ENCODE peak calls at places on chromosomes 13 and 19, in six cellular contexts. H is left lobe of liver; Z is body of pancreas; X is CD8-positive, alpha-beta T cell; A is PC-3; K is activated naive CD8-positive, alpha-beta T cell treated with anti-CD3 and anti-CD28 coated beads, Interleukin-2, amount 10 ng/mL, durations not matched to agents 7 days and 5 days. G is an unnamed sample.

GRCh38 chr19:54523403-54523802 is 20.8 kb downstream of the LAIR2 start:
- ATAC-seq in H (no peak), Z (no peak), X (peak), A (peak), K (peak), G (no peak)

GRCh38 chr13:72726721-72727416 is 560 bp downstream of the MZT1 start:
- ATAC-seq in H (peak), Z (peak), X (peak), A (peak), K (peak), G (peak)

GRCh38 chr19:45659096-45659729 is 8.8 kb upstream of the GIPR start:
- ATAC-seq in H (no peak), Z (no peak), X (no peak), A (no peak), K (no peak), G (no peak)

GRCh38 chr13:74021507-74021906 is 112.7 kb downstream of the KLF12 start:
- ATAC-seq in H (peak), Z (no peak), X (no peak), A (no peak), K (no peak), G (no peak)

GRCh38 chr19:1947651-1948209 is 6.8 kb downstream of the CSNK1G2 start:
- ATAC-seq in H (no peak), Z (no peak), X (no peak), A (peak), K (no peak), G (no peak)

GRCh38 chr13:114177245-114178010 is 1.6 kb upstream of the CFAP97D2 start:
- ATAC-seq in H (peak), Z (no peak), X (no peak), A (peak), K (no peak), G (no peak)

GRCh38 chr13:36006895-36007294 is 124.3 kb downstream of the DCLK1 start:
- ATAC-seq in H (no peak), Z (no peak), X (no peak), A (no peak), K (no peak), G (no peak)

GRCh38 chr13:74068471-74068870 is 65.7 kb downstream of the KLF12 start:
- ATAC-seq in H (no peak), Z (no peak), X (peak), A (no peak), K (no peak), G (no peak)

GRCh38 chr13:114179087-114179658 is at the start of gene CFAP97D2:
- ATAC-seq in H (no peak), Z (no peak), X (no peak), A (no peak), K (no peak), G (no peak)

GRCh38 chr13:27353166-27353583 is 71.2 kb upstream of the GTF3A start:
- ATAC-seq in H (no peak), Z (no peak), X (no peak), A (peak), K (no peak), G (peak)

GRCh38 chr19:32687681-32688080 is 3.9 kb upstream of the NUDT19 start:
- ATAC-seq in H (no peak), Z (no peak), X (no peak), A (no peak), K (no peak), G (no peak)

GRCh38 chr13:53216767-53217166 is 188.2 kb downstream of the OLFM4 start:
- ATAC-seq in H (no peak), Z (no peak), X (no peak), A (no peak), K (no peak), G (no peak)

GRCh38 chr19:45352471-45352870 is 11.9 kb downstream of the KLC3 start:
- ATAC-seq in H (no peak), Z (no peak), X (no peak), A (no peak), K (no peak), G (no peak)

GRCh38 chr19:50877338-50877737 is 4.1 kb downstream of the KLK2 start:
- ATAC-seq in H (no peak), Z (no peak), X (no peak), A (no peak), K (no peak), G (no peak)

GRCh38 chr19:51194527-51195315 is 30.2 kb upstream of the CD33 start:
- ATAC-seq in H (no peak), Z (no peak), X (peak), A (no peak), K (peak), G (no peak)

GRCh38 chr13:33411312-33411711 is 125.8 kb upstream of the STARD13 start:
- ATAC-seq in H (no peak), Z (no peak), X (no peak), A (no peak), K (no peak), G (no peak)

GRCh38 chr13:42645717-42646116 is 71.8 kb downstream of the TNFSF11 start:
- ATAC-seq in H (no peak), Z (no peak), X (no peak), A (no peak), K (no peak), G (no peak)

GRCh38 chr19:14072535-14073231 is at the start of gene MISP3:
- ATAC-seq in H (peak), Z (peak), X (no peak), A (peak), K (peak), G (peak)

GRCh38 chr19:54073829-54074228 is 7.3 kb downstream of the TARM1 start:
- ATAC-seq in H (no peak), Z (no peak), X (no peak), A (no peak), K (no peak), G (no peak)

GRCh38 chr19:7355151-7355845 is 6.6 kb downstream of the ARHGEF18 start:
- ATAC-seq in H (no peak), Z (no peak), X (no peak), A (no peak), K (no peak), G (peak)

GRCh38 chr19:41886761-41887710 is 4.1 kb downstream of the ARHGEF1 start:
- ATAC-seq in H (no peak), Z (no peak), X (peak), A (no peak), K (peak), G (no peak)

GRCh38 chr19:2455481-2456300 is 1.1 kb downstream of the LMNB2 start:
- ATAC-seq in H (no peak), Z (no peak), X (peak), A (peak), K (peak), G (no peak)

GRCh38 chr19:51161266-51161665 is 19.2 kb downstream of the SIGLEC7 start:
- ATAC-seq in H (no peak), Z (no peak), X (no peak), A (no peak), K (no peak), G (no peak)

GRCh38 chr19:54325194-54325621 is 12.2 kb upstream of the LILRA5 start:
- ATAC-seq in H (peak), Z (peak), X (peak), A (peak), K (peak), G (no peak)

G was measured in gastroesophageal sphincter.